ENCODE peak calls at places on chromosome 3, in six cellular contexts. S is GF-D8; L is CD8-positive, alpha-beta T cell; V is GM12891; M is esophagus squamous epithelium; G is A172. P is an unnamed sample.

GRCh38 chr3:65291448-65292091 is 603.8 kb upstream of the ADAMTS9 start:
- DNase-seq in S (no peak), L (no peak), V (no peak), M (no peak), G (no peak), P (no peak)

GRCh38 chr3:155908086-155908485 is 37.6 kb downstream of the GMPS start:
- DNase-seq in S (no peak), L (no peak), V (no peak), M (no peak), G (no peak), P (peak; percentile 10)

GRCh38 chr3:36992806-36993325 is at the start of gene EPM2AIP1:
- DNase-seq in S (no peak), L (no peak), V (peak; percentile 77), M (no peak), G (no peak), P (no peak)

GRCh38 chr3:177802151-177802900 is 605.0 kb upstream of the TBL1XR1 start:
- DNase-seq in S (no peak), L (no peak), V (no peak), M (no peak), G (peak; percentile 11), P (peak; percentile 25)

GRCh38 chr3:127454051-127454450 is 136.5 kb downstream of the TPRA1 start:
- DNase-seq in S (no peak), L (no peak), V (no peak), M (no peak), G (no peak), P (no peak)

GRCh38 chr3:26246901-26247300 is 375.7 kb upstream of the LRRC3B start:
- DNase-seq in S (no peak), L (no peak), V (no peak), M (no peak), G (no peak), P (no peak)

GRCh38 chr3:108806316-108806715 is 16.3 kb upstream of the TRAT1 start:
- DNase-seq in S (no peak), L (peak; percentile 24), V (no peak), M (no peak), G (no peak), P (no peak)

GRCh38 chr3:183275418-183275817 is 22.4 kb downstream of the B3GNT5 start:
- DNase-seq in S (peak; percentile 68), L (no peak), V (no peak), M (no peak), G (no peak), P (no peak)

GRCh38 chr3:39941941-39942340 is 132.5 kb downstream of the MYRIP start:
- DNase-seq in S (no peak), L (no peak), V (no peak), M (no peak), G (no peak), P (no peak)

GRCh38 chr3:98978068-98978811 is 76.7 kb upstream of the DCBLD2 start:
- DNase-seq in S (no peak), L (no peak), V (no peak), M (no peak), G (no peak), P (no peak)

GRCh38 chr3:135271562-135272290 is 476.7 kb downstream of the EPHB1 start:
- DNase-seq in S (no peak), L (no peak), V (no peak), M (no peak), G (no peak), P (no peak)

GRCh38 chr3:67946446-67946845 is 292.0 kb upstream of the SUCLG2 start:
- DNase-seq in S (no peak), L (no peak), V (no peak), M (no peak), G (peak; percentile 34), P (peak; percentile 70)

GRCh38 chr3:13037458-13038117 is 35.6 kb downstream of the IQSEC1 start:
- DNase-seq in S (no peak), L (no peak), V (no peak), M (no peak), G (no peak), P (no peak)